ENCODE peak calls at places on chromosomes 7 and 10, in seven cellular contexts. Q, L, C, J, S, K and Z are unnamed samples. For H3K27me3 and H3K36me3, the result is how much of the 10 kb centered on the place peaks cover.

GRCh38 chr10:89207181-89207800 is at the start of gene CH25H:
- DNase-seq in S (peak), J (peak), Q (peak), L (peak), C (peak), K (peak), Z (peak)

GRCh38 chr7:142787783-142788182 is 17.0 kb downstream of the PRSS2 start:
- DNase-seq in C (no peak), J (no peak), Q (no peak), K (no peak), S (no peak), L (no peak), Z (no peak)

GRCh38 chr7:46206474-46207060 is 285.5 kb upstream of the IGFBP3 start:
- DNase-seq in L (no peak), J (no peak), Q (no peak), S (no peak), K (no peak), C (no peak), Z (no peak)

GRCh38 chr7:155489862-155490696 is 32.1 kb downstream of the EN2 start:
- DNase-seq in C (no peak), Q (no peak), K (no peak), S (no peak), J (no peak), L (no peak), Z (peak)

GRCh38 chr10:91652364-91652763 is 19.5 kb upstream of the PPP1R3C start:
- DNase-seq in K (no peak), S (peak), C (peak), L (no peak), Q (no peak), J (peak), Z (no peak)

GRCh38 chr10:125125951-125126735 is 34.2 kb downstream of the CTBP2 start:
- DNase-seq in S (no peak), Q (no peak), L (peak), C (no peak), J (no peak), K (no peak), Z (peak)

GRCh38 chr10:85032981-85033380 is 704.6 kb downstream of the CCSER2 start:
- DNase-seq in L (no peak), S (no peak), C (no peak), Q (no peak), J (no peak), K (no peak), Z (no peak)

GRCh38 chr10:132059760-132060508 is 5.8 kb upstream of the JAKMIP3 start:
- DNase-seq in C (no peak), K (no peak), S (no peak), Q (no peak), L (peak), J (no peak), Z (peak)

GRCh38 chr10:11685787-11686218 is 56.4 kb upstream of the ECHDC3 start:
- DNase-seq in K (peak), C (peak), J (peak), Q (peak), L (peak), S (peak), Z (no peak)

GRCh38 chr7:44150466-44150832 is 9.3 kb upstream of the MYL7 start:
- DNase-seq in K (no peak), Q (no peak), C (no peak), S (no peak), L (no peak), J (peak), Z (peak)

GRCh38 chr10:119113805-119114732 is 10.2 kb downstream of the DENND10 start:
- DNase-seq in L (no peak), C (peak), S (peak), J (peak), Q (no peak), K (no peak), Z (no peak)

GRCh38 chr7:137687556-137688280 is 159.1 kb downstream of the DGKI start:
- DNase-seq in S (no peak), Q (no peak), K (no peak), L (no peak), C (peak), J (peak), Z (no peak)

GRCh38 chr7:49255061-49255460 is 330.7 kb downstream of the CDC14C start:
- DNase-seq in C (no peak), L (no peak), Q (no peak), S (peak), K (no peak), J (no peak), Z (no peak)

GRCh38 chr7:84181628-84182027 is 13.0 kb downstream of the SEMA3A start:
- DNase-seq in C (no peak), J (no peak), L (no peak), K (no peak), S (no peak), Q (no peak), Z (no peak)

GRCh38 chr7:144032483-144032882 is 16.3 kb upstream of the OR2A5 start:
- DNase-seq in C (no peak), J (no peak), S (no peak), Q (no peak), L (no peak), K (no peak), Z (no peak)

GRCh38 chr10:95266674-95267095 is 24.1 kb downstream of the PDLIM1 start:
- DNase-seq in Q (no peak), L (no peak), K (no peak), C (peak), S (peak), J (peak), Z (no peak)

GRCh38 chr10:96271017-96271815 is at the start of gene BLNK:
- DNase-seq in L (peak), C (no peak), Q (no peak), K (peak), J (peak), S (peak), Z (no peak)

GRCh38 chr7:100682228-100682741 is 8.7 kb downstream of the GNB2 start:
- DNase-seq in K (no peak), L (peak), C (no peak), J (no peak), S (peak), Q (no peak), Z (peak)

GRCh38 chr7:105224884-105225651 is 163.7 kb downstream of the SRPK2 start:
- DNase-seq in C (peak), J (peak), K (no peak), S (peak), L (no peak), Q (peak), Z (no peak)

GRCh38 chr7:22730921-22731654 is 4.1 kb downstream of the IL6 start:
- DNase-seq in S (peak), Q (no peak), K (no peak), J (peak), C (peak), L (no peak), Z (no peak)

GRCh38 chr10:90787906-90788491 is 69.8 kb downstream of the HTR7 start:
- DNase-seq in K (no peak), S (peak), L (no peak), J (peak), Q (peak), C (peak), Z (peak)

GRCh38 chr7:41096921-41097320 is 606.0 kb downstream of the INHBA start:
- DNase-seq in K (no peak), L (no peak), C (peak), S (no peak), Q (no peak), J (peak), Z (no peak)

GRCh38 chr10:29392376-29393021 is 103.6 kb downstream of the LYZL1 start:
- DNase-seq in J (peak), C (peak), Q (peak), L (no peak), K (no peak), S (peak), Z (peak)

GRCh38 chr10:128763588-128763987 is 637.4 kb upstream of the MKI67 start:
- DNase-seq in J (no peak), C (no peak), Q (no peak), K (no peak), L (no peak), S (no peak), Z (peak)

GRCh38 chr7:39184387-39184786 is 206.7 kb downstream of the POU6F2 start:
- DNase-seq in S (peak), K (no peak), C (no peak), L (no peak), Q (no peak), J (no peak), Z (no peak)

GRCh38 chr10:121774813-121775212 is 153.0 kb downstream of the ATE1 start:
- DNase-seq in K (no peak), L (no peak), Q (no peak), C (no peak), J (peak), S (no peak), Z (no peak)

GRCh38 chr7:40969641-40970040 is 733.2 kb downstream of the INHBA start:
- DNase-seq in Q (no peak), C (no peak), J (no peak), K (no peak), S (no peak), L (no peak), Z (no peak)

GRCh38 chr10:3746634-3747033 is 38.4 kb downstream of the KLF6 start:
- DNase-seq in K (no peak), C (no peak), Q (no peak), J (no peak), L (no peak), S (no peak), Z (no peak)

GRCh38 chr10:33955676-33956075 is 621.2 kb upstream of the NRP1 start:
- DNase-seq in Q (no peak), K (no peak), S (peak), L (no peak), C (no peak), J (peak), Z (no peak)

GRCh38 chr10:14904316-14904732 is 25.7 kb downstream of the SUV39H2 start:
- DNase-seq in K (no peak), L (no peak), S (peak), C (peak), Q (no peak), J (peak), Z (peak)

DNA sequence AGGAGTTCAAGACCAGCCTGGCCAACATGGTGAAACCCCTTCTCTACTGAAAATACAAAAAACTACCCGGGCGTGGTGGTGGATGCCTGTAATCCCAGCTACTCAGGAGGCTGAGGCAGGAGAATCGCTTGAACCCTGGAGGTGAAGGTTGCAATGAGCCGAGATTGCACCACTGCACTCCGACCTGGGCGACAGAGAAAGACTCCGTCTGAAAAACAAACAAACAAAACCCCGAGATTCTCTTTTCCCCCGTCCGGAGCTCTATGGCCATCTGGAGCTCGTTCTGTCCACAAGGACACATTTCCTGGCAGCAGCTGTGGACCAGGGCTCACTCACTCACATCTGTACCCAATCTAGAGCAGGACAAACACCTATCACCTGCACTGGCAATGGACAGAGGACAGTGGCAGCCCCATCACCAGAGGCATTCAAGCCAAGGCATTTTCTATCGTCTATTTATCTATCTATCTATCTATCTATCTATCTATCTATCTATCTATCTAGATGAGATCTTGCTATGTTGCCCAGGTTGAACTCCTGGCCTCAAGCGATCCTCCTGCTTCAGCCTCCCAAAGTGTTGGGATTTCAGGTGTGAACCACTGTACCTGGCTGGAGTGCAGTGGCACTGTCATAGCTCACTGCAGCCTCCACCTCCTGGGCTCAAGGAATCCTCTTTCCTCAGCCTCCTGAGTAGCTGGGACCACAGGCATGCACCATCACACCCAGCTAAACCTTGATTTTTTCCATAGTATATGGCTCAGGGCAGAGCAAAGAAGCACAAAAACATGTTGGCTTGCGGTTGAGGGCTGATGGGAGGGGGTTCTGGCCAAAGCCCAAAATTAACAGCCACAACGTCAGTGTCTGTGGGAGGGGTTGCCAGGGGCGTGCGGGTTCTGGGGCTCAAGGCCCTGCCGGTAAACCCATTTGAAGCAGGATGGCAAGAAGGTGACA is 167.2 kb upstream of the TNRC18 start:
- DNase-seq in Q (no peak), S (no peak), K (no peak), C (no peak), L (no peak), J (peak), Z (peak)
- H3K4me3 ChIP-seq in Q (no peak), S (peak), K (peak), C (no peak), L (no peak), J (no peak), Z (no peak)

DNA sequence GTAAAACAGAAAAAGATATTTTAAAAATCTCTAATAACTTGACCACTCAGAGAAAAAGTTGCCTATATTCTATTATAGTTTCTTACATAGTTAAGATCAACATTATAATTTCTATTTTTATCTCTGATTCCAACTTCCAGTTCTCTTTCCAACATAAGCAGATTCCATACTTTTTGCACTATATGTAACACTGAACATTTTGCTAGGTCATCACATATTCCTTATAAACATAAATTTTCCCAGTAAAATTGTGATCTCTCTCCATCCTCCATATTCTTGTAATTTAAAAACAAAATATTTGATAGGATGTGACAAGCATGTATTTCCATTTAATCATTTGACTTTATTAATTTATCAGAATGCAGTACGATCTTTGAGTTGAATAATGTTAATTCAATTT is 170.4 kb upstream of the THSD7A start:
- DNase-seq in S (no peak), K (no peak), J (no peak), L (no peak), C (no peak), Q (no peak), Z (no peak)
- H3K27me3 ChIP-seq in S (under half), K (under half), J (under half), L (under half), C (under half), Q (under half), Z (under half)

GRCh38 chr10:69385454-69386350 is 31.0 kb downstream of the TACR2 start:
- DNase-seq in C (no peak), S (no peak), L (no peak), K (no peak), Q (no peak), J (no peak), Z (no peak)
- H3K36me3 ChIP-seq in C (half or more), S (half or more), L (half or more), K (half or more), Q (half or more), J (under half), Z (half or more)

GRCh38 chr10:1464866-1465265 is 272.5 kb downstream of the ADARB2 start:
- DNase-seq in L (no peak), K (no peak), J (no peak), Q (no peak), C (no peak), S (no peak), Z (peak)
- H3K4me3 ChIP-seq in L (no peak), K (no peak), J (no peak), Q (no peak), C (no peak), S (no peak), Z (no peak)

DNA sequence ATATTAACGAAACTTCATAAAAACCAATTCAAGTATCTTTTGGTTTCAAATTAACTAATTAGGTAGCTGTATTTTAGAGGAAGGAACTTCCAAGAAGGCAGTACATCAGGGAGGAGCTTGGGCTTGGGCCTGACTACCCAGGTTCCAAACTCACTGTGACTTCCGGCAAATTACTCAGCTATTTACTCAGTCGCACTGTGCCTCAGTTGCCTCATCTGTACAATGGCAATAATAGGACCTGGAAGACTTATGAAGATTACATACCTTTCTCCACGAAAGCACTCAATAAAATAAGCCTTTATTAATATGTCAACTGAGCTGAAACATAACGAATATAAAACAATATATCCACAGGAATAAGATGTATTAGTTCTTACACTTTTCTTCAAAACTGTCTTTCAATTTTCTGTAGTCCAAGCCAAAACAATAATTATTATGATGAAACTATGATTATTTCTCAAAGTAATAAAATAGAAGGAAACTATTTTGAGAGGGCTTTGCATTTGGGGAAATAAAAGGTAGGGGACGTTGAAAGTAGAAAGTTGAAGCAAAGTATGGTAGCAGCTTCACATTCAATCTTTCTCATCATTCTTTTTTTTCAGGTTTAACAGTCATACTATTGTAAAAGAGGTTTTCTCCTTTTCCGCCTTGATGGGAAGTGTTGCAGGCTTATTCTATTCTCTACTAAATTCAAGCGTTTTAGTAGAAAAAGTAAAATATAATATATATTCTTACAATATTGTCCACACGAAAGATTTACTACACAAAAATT is 10.5 kb upstream of the EBLN1 start:
- DNase-seq in L (no peak), K (no peak), Q (no peak), J (no peak), S (no peak), C (no peak), Z (no peak)
- H3K27me3 ChIP-seq in L (under half), K (under half), Q (under half), J (under half), S (under half), C (under half), Z (under half)

GRCh38 chr7:77339726-77340125 is 76.4 kb downstream of the GSAP start:
- DNase-seq in C (no peak), Q (no peak), J (no peak), K (no peak), L (no peak), S (no peak), Z (no peak)

GRCh38 chr7:77338883-77339629 is 77.1 kb downstream of the GSAP start:
- DNase-seq in J (peak), S (no peak), L (no peak), C (no peak), Q (no peak), K (no peak), Z (no peak)

GRCh38 chr7:77335581-77335980 is 80.6 kb downstream of the GSAP start:
- DNase-seq in L (no peak), S (no peak), Q (no peak), K (no peak), C (no peak), J (no peak), Z (no peak)

GRCh38 chr7:77337456-77337990 is 78.6 kb downstream of the GSAP start:
- DNase-seq in Q (no peak), C (no peak), J (no peak), S (no peak), L (no peak), K (no peak), Z (no peak)

GRCh38 chr7:77338260-77338659 is 77.9 kb downstream of the GSAP start:
- DNase-seq in Q (no peak), J (no peak), S (no peak), L (no peak), C (no peak), K (no peak), Z (no peak)
- H3K36me3 ChIP-seq in Q (under half), J (under half), S (under half), L (under half), C (under half), K (under half), Z (under half)

GRCh38 chr10:73043319-73043718 is 53.3 kb downstream of the P4HA1 start:
- DNase-seq in C (no peak), L (no peak), J (no peak), S (no peak), Q (no peak), K (no peak), Z (no peak)

GRCh38 chr10:73042130-73042529 is 54.5 kb downstream of the P4HA1 start:
- DNase-seq in L (no peak), S (no peak), Q (no peak), J (no peak), K (no peak), C (no peak), Z (no peak)

GRCh38 chr10:73043766-73044377 is 52.8 kb downstream of the P4HA1 start:
- DNase-seq in J (peak), K (no peak), Q (no peak), L (no peak), C (no peak), S (no peak), Z (no peak)

GRCh38 chr10:73039635-73040034 is 57.0 kb downstream of the P4HA1 start:
- DNase-seq in S (peak), Q (no peak), K (no peak), L (no peak), C (peak), J (peak), Z (no peak)

DNA sequence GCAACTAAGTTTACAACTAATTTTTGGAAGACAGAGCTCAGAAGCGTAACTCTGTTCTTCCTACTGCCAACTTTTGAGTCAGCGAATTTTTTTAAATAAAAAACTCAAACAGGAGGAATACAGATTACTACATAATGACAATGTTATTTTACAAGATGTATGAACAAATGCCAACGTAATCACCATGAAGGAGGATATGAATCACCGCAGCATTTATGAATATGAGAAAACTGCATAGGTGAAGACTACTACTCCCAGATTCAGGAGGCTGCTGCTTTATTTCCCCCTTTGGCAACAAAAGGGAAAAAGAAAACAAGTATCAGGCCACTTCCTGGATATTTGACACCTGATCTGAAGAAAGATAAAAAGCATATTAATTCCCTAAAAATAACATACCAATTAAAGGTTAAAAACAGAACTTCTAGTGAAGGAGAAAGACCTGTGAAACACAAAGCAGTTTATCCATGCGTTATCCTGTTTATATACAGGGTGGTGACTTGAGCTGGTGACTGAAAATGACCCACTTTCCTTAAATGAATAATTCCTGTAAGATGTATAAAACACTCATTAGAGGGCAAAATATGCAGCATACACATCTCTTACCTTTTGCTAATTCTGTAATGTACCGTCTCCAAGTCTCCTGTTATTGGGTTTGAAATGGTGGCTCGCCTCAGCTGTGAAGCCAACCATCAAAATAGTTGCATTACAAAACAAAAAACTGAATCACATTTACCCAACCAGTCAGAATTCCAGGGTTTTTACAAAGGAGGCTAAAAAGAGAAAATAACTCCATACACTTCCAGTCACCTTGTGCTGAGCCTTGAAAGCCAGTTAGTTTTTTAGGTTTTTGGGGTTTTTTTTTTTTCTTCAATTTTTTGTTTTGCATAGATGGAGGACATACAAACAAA is 52.0 kb downstream of the P4HA1 start:
- DNase-seq in Q (no peak), L (no peak), C (peak), K (no peak), J (peak), S (peak), Z (peak)
- H3K4me3 ChIP-seq in Q (no peak), L (no peak), C (no peak), K (no peak), J (no peak), S (peak), Z (no peak)